ENCODE peak calls at places on chromosomes 5 and 9, in eight cellular contexts. A, I, Z, N, E, B, H and C are unnamed samples.

GRCh38 chr5:109199294-109199693 is 210.5 kb downstream of the PJA2 start:
- DNase-seq in A (no peak), B (no peak), I (no peak), H (no peak), E (no peak), N (no peak), Z (no peak), C (no peak)

GRCh38 chr9:128136816-128137793 is 9.6 kb upstream of the PTGES2 start:
- DNase-seq in I (no peak), E (no peak), Z (peak; percentile 50), A (peak; percentile 34), B (peak; percentile 53), H (no peak), N (peak; percentile 74), C (no peak)

GRCh38 chr9:91043041-91043740 is 241.6 kb downstream of the SYK start:
- DNase-seq in N (no peak), A (no peak), I (no peak), B (no peak), Z (no peak), E (no peak), H (no peak), C (peak; percentile 57)

GRCh38 chr5:142816577-142816976 is 46.4 kb downstream of the ARHGAP26 start:
- DNase-seq in N (peak; percentile 51), E (no peak), A (peak; percentile 71), I (no peak), B (no peak), Z (no peak), H (no peak), C (peak; percentile 36)

GRCh38 chr5:111948517-111948916 is 191.5 kb upstream of the NREP start:
- DNase-seq in A (peak; percentile 96), H (no peak), E (no peak), I (peak; percentile 97), Z (peak; percentile 57), B (peak; percentile 92), N (no peak), C (peak; percentile 92)

GRCh38 chr5:52725065-52725746 is 62.5 kb upstream of the ITGA1 start:
- DNase-seq in Z (peak; percentile 70), E (no peak), A (peak; percentile 71), I (no peak), B (peak; percentile 56), H (no peak), N (peak; percentile 14), C (no peak)

GRCh38 chr9:77851862-77852602 is 179.6 kb downstream of the GNAQ start:
- DNase-seq in H (no peak), E (no peak), B (no peak), A (peak; percentile 54), Z (no peak), I (no peak), N (no peak), C (no peak)

GRCh38 chr9:114681594-114682332 is at the start of gene TEX48:
- DNase-seq in B (peak; percentile 80), A (peak; percentile 88), Z (peak; percentile 78), H (peak; percentile 31), N (peak; percentile 63), E (no peak), I (no peak), C (peak; percentile 82)

GRCh38 chr9:100066539-100066938 is 32.3 kb downstream of the ERP44 start:
- DNase-seq in B (peak; percentile 84), E (no peak), A (peak; percentile 70), I (no peak), H (no peak), N (no peak), Z (no peak), C (no peak)

GRCh38 chr5:9622891-9623547 is 7.1 kb downstream of the TAS2R1 start:
- DNase-seq in I (peak; percentile 36), Z (no peak), N (no peak), A (peak; percentile 84), B (peak; percentile 88), H (no peak), E (no peak), C (peak; percentile 64)

GRCh38 chr5:180170111-180170809 is 38.8 kb downstream of the RASGEF1C start:
- DNase-seq in A (no peak), Z (no peak), I (no peak), E (peak; percentile 81), B (no peak), H (no peak), N (no peak), C (no peak)

GRCh38 chr5:36173426-36173825 is 21.5 kb downstream of the SKP2 start:
- DNase-seq in I (no peak), N (no peak), A (no peak), B (no peak), E (no peak), H (no peak), Z (no peak), C (no peak)

GRCh38 chr9:110340306-110340705 is 2.6 kb upstream of the TXNDC8 start:
- DNase-seq in A (peak; percentile 59), B (no peak), E (no peak), H (no peak), N (no peak), I (no peak), Z (no peak), C (peak; percentile 41)

GRCh38 chr9:37210737-37211523 is 90.6 kb downstream of the ZCCHC7 start:
- DNase-seq in B (peak; percentile 28), E (no peak), Z (no peak), A (no peak), H (no peak), I (no peak), N (no peak), C (no peak)

GRCh38 chr9:93096131-93096802 is at the start of gene CARD19:
- DNase-seq in H (peak; percentile 43), E (no peak), I (no peak), B (peak; percentile 45), Z (peak; percentile 69), N (peak; percentile 71), A (peak; percentile 40), C (peak; percentile 70)

GRCh38 chr5:109704255-109704952 is 14.7 kb downstream of the MAN2A1 start:
- DNase-seq in I (no peak), N (no peak), B (no peak), H (no peak), E (no peak), Z (no peak), A (no peak), C (no peak)

DNA sequence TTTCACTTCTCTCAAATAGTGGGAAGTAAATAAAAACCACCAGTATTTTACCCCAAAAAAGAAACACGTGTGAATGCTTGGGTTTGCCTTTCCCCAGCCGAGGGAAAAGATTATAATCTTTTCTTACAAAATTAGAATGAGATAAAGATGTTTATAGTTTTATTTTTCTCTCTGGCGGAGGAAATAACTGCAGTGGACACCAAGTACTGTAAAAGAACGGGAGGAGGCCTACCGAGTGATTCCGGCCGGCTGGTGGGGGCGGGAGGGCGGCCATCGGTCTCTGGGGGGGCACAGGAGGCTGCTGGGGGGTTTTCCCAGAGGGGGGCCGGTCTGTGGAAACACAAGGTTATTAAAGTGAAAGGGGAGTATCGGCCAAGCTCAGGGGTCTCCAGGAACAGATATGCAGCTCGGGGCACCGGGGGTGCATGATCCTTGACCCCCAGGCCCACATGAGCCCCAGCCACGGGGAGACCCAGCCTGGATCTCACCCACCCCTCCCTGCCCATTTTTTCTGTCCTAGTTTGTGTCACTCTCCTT is 29.4 kb downstream of the LCP2 start:
- DNase-seq in E (no peak), Z (no peak), H (no peak), N (no peak), I (no peak), A (no peak), B (no peak), C (no peak)
- TF ChIP-seq CTCF in E (no peak), Z (peak; percentile 55), H (no peak), N (peak; percentile 39), I (no peak), A (no peak), B (no peak), C (no peak)

GRCh38 chr5:71658916-71659661 is 60.0 kb upstream of the CARTPT start:
- DNase-seq in Z (no peak), B (peak; percentile 2), H (no peak), N (no peak), E (no peak), I (no peak), A (peak; percentile 47), C (no peak)

GRCh38 chr5:71651554-71651953 is 64.4 kb downstream of the MCCC2 start:
- DNase-seq in A (no peak), E (no peak), H (no peak), B (no peak), Z (no peak), I (no peak), N (no peak), C (no peak)

GRCh38 chr5:71653119-71653518 is 66.0 kb upstream of the CARTPT start:
- DNase-seq in E (no peak), A (no peak), I (no peak), N (no peak), B (peak; percentile 32), Z (no peak), H (no peak), C (no peak)
- TF ChIP-seq CTCF in E (no peak), A (no peak), I (no peak), N (no peak), B (no peak), Z (no peak), H (no peak), C (no peak)

GRCh38 chr5:89729623-89730390 is 679.7 kb downstream of the CETN3 start:
- DNase-seq in I (no peak), N (peak; percentile 9), A (peak; percentile 40), B (peak; percentile 3), H (no peak), E (no peak), Z (peak; percentile 10), C (no peak)
- TF ChIP-seq CTCF in I (no peak), N (peak; percentile 41), A (peak; percentile 46), B (peak; percentile 10), H (peak; percentile 30), E (peak; percentile 41), Z (no peak), C (peak; percentile 9)

DNA sequence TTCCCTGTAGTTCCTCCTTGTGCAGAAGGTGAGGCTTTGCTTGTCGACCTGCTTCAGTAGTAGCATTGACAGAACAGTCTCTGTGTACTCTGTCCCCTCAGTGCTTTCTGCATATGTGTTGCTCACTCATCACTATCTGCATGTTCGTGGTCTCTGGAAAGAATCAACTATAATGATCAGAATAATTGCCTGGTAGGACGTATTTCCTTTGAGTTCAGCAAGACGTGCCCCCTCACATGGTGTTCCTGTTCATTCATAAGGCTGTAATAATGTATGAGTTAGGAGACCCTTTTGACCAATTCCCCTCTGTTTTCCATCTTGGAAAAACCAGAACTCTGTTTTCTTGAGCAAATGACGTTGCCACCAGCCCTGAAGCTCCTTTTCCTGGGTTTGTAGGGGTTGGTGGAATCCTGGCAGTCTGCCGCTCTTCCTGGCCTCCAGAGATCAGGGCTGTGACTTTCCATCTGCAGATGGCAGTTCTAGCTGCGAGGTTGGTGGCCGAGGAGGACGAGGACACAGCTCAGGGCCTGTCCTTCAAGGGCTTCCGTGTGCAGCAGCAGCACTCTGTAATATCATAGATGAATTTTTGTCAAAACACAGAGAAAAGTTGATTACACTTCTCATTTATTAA is 61.9 kb downstream of the EXOSC2 start:
- DNase-seq in B (no peak), Z (no peak), I (no peak), A (no peak), N (no peak), E (no peak), H (no peak), C (no peak)
- TF ChIP-seq CTCF in B (no peak), Z (no peak), I (no peak), A (no peak), N (no peak), E (no peak), H (no peak), C (no peak)